ENCODE peak calls at places on chromosome 21, in six cellular contexts. U, I, Q, H, T and R are unnamed samples.

GRCh38 chr21:39837861-39838359 is 29.3 kb upstream of the PCP4 start:
- DNase-seq in T (no peak), U (no peak), I (no peak), Q (no peak), H (no peak), R (no peak)

GRCh38 chr21:29989634-29990234 is 49.9 kb upstream of the GRIK1 start:
- DNase-seq in I (no peak), Q (no peak), U (no peak), H (no peak), T (no peak), R (no peak)

GRCh38 chr21:39867198-39867650 is at the start of gene PCP4:
- DNase-seq in U (peak; percentile 64), T (peak; percentile 56), I (peak; percentile 53), H (peak; percentile 45), Q (peak; percentile 69), R (peak; percentile 61)

GRCh38 chr21:31176080-31176551 is 137.8 kb upstream of the KRTAP19-8 start:
- DNase-seq in T (no peak), Q (no peak), H (no peak), U (no peak), I (no peak), R (no peak)

GRCh38 chr21:45985471-45986315 is 4.1 kb downstream of the COL6A1 start:
- DNase-seq in I (no peak), H (peak; percentile 7), T (peak; percentile 43), U (peak; percentile 10), Q (peak; percentile 19), R (peak; percentile 44)

GRCh38 chr21:17911628-17912027 is 92.5 kb upstream of the C21orf91 start:
- DNase-seq in U (no peak), Q (no peak), H (no peak), T (no peak), I (no peak), R (no peak)

GRCh38 chr21:14982336-14982735 is 82.5 kb downstream of the NRIP1 start:
- DNase-seq in H (no peak), I (no peak), U (no peak), T (no peak), Q (no peak), R (no peak)

GRCh38 chr21:31107871-31108270 is 69.6 kb upstream of the KRTAP19-8 start:
- DNase-seq in I (no peak), T (no peak), U (no peak), Q (no peak), H (no peak), R (no peak)

GRCh38 chr21:27519357-27519756 is 552.5 kb upstream of the ADAMTS5 start:
- DNase-seq in I (no peak), H (no peak), T (no peak), Q (no peak), U (no peak), R (no peak)

GRCh38 chr21:35198004-35198403 is 148.9 kb upstream of the RUNX1 start:
- DNase-seq in Q (no peak), T (no peak), I (no peak), H (no peak), U (no peak), R (no peak)

GRCh38 chr21:36186506-36187399 is 30.1 kb downstream of the DOP1B start:
- DNase-seq in U (no peak), I (no peak), Q (no peak), H (no peak), T (no peak), R (no peak)

GRCh38 chr21:45299026-45299863 is 11.6 kb upstream of the POFUT2 start:
- DNase-seq in Q (peak; percentile 13), H (no peak), I (no peak), U (peak; percentile 9), T (peak; percentile 45), R (peak; percentile 48)

GRCh38 chr21:15908187-15908586 is 178.4 kb downstream of the USP25 start:
- DNase-seq in H (no peak), I (no peak), U (no peak), T (no peak), Q (no peak), R (no peak)

GRCh38 chr21:39660191-39660590 is 47.5 kb downstream of the B3GALT5 start:
- DNase-seq in I (no peak), U (peak; percentile 61), H (peak; percentile 57), Q (peak; percentile 29), T (no peak), R (no peak)

GRCh38 chr21:35252831-35253230 is 203.7 kb upstream of the RUNX1 start:
- DNase-seq in H (no peak), U (no peak), I (no peak), Q (no peak), T (no peak), R (no peak)

GRCh38 chr21:45012661-45013270 is 61.6 kb upstream of the ADARB1 start:
- DNase-seq in I (no peak), T (no peak), Q (no peak), H (peak; percentile 7), U (no peak), R (no peak)

GRCh38 chr21:35780983-35781382 is 279.3 kb downstream of the SETD4 start:
- DNase-seq in H (no peak), T (no peak), U (no peak), Q (no peak), I (no peak), R (no peak)

GRCh38 chr21:46092026-46092764 is 5.7 kb upstream of the COL6A2 start:
- DNase-seq in U (peak; percentile 15), T (no peak), I (peak; percentile 71), H (peak; percentile 64), Q (peak; percentile 92), R (peak; percentile 72)

GRCh38 chr21:41682719-41683179 is 84.1 kb downstream of the RIPK4 start:
- DNase-seq in Q (no peak), U (no peak), T (no peak), I (no peak), H (no peak), R (no peak)

GRCh38 chr21:41685511-41686149 is 81.2 kb downstream of the RIPK4 start:
- DNase-seq in I (no peak), Q (no peak), U (no peak), T (no peak), H (no peak), R (no peak)

GRCh38 chr21:41686664-41687063 is 80.2 kb downstream of the RIPK4 start:
- DNase-seq in I (no peak), Q (no peak), H (no peak), U (no peak), T (no peak), R (no peak)

GRCh38 chr21:41683815-41684214 is 83.0 kb downstream of the RIPK4 start:
- DNase-seq in Q (no peak), H (no peak), I (no peak), U (peak; percentile 46), T (no peak), R (no peak)

GRCh38 chr21:41684381-41685245 is 82.2 kb downstream of the RIPK4 start:
- DNase-seq in T (no peak), U (peak; percentile 61), I (no peak), H (peak; percentile 51), Q (no peak), R (no peak)
- TF ChIP-seq POLR2A in T (no peak), U (peak; percentile 26), I (no peak), H (no peak), Q (no peak), R (no peak)

GRCh38 chr21:43597845-43598244 is 61.4 kb downstream of the HSF2BP start:
- DNase-seq in I (no peak), Q (no peak), H (no peak), T (no peak), U (no peak), R (no peak)

GRCh38 chr21:43598416-43599120 is 60.7 kb downstream of the HSF2BP start:
- DNase-seq in Q (no peak), I (no peak), H (no peak), U (no peak), T (no peak), R (no peak)

GRCh38 chr21:43599728-43600127 is 59.6 kb downstream of the HSF2BP start:
- DNase-seq in H (no peak), Q (no peak), I (no peak), U (no peak), T (no peak), R (no peak)

GRCh38 chr21:43596616-43597015 is 62.7 kb downstream of the HSF2BP start:
- DNase-seq in I (no peak), H (no peak), U (no peak), T (no peak), Q (no peak), R (no peak)

GRCh38 chr21:43597052-43597451 is 62.2 kb downstream of the HSF2BP start:
- DNase-seq in I (no peak), H (no peak), T (no peak), Q (no peak), U (no peak), R (no peak)
- H3K4me1 ChIP-seq in I (peaks cover 6% of the 10 kb centered on the region), H (no peaks in the 10 kb centered on the region), T (no peaks in the 10 kb centered on the region), Q (no peaks in the 10 kb centered on the region), U (no peaks in the 10 kb centered on the region), R (no peaks in the 10 kb centered on the region)

GRCh38 chr21:33947451-33948095 is 32.0 kb upstream of the ATP5PO start:
- DNase-seq in Q (peak; percentile 93), H (peak; percentile 83), U (peak; percentile 71), I (peak; percentile 84), T (no peak), R (peak; percentile 79)
- TF ChIP-seq POLR2A in Q (no peak), H (no peak), U (peak; percentile 11), I (no peak), T (no peak), R (no peak)

DNA sequence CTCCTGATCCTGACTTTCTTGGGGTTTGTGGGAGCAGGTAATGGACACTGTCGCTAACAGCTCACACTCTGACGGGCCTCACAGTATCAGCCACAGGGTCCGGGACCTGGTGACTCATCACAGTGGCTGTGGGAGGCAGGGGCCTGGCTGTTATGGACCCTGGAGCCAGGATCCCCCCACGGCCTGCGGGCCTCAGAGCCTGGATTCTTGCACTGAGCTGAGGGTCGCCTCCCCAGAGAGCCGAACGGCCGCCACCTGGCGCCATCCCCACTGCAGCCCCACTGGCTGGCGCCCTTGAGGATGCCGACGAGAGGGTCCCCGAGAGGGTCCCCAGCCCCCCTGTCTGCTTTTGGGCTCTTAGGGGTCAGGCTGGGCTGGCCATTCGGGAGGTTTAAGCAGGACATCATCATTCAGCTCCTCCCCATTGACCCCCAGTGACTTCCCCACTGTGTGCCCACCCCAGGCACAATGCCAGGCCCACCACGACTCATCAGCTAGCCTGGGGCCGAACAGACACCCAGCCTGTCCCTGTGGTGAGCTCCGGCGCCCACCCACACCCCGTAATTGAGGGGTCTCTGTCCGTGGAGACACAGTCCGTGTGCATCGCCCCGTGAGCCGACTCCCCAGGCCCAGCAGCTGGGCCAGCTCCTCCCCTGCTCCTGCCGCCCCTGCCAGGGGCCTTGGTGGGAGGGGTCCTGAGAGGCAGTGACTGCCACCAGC is 30.8 kb upstream of the TRAPPC10 start:
- DNase-seq in I (no peak), H (no peak), T (no peak), Q (no peak), U (no peak), R (no peak)
- H3K4me1 ChIP-seq in I (peaks cover 5% of the 10 kb centered on the region), H (no peaks in the 10 kb centered on the region), T (no peaks in the 10 kb centered on the region), Q (no peaks in the 10 kb centered on the region), U (no peaks in the 10 kb centered on the region), R (no peaks in the 10 kb centered on the region)

GRCh38 chr21:26169061-26169610 is 1.4 kb downstream of the APP start:
- DNase-seq in H (peak; percentile 49), Q (peak; percentile 40), I (peak; percentile 39), U (peak; percentile 43), T (peak; percentile 50), R (no peak)
- TF ChIP-seq POLR2A in H (no peak), Q (peak; percentile 41), I (no peak), U (no peak), T (no peak), R (no peak)